ENCODE peak calls at places on chromosomes 16 and 17, in four cellular contexts. C, R, F and G are unnamed samples.

GRCh38 chr17:71628306-71628705 is 492.5 kb upstream of the SOX9 start:
- DNase-seq in C (no peak), R (no peak), F (no peak), G (no peak)

GRCh38 chr16:81973737-81974136 is 37.5 kb downstream of the SDR42E1 start:
- DNase-seq in C (no peak), R (no peak), F (no peak), G (no peak)

GRCh38 chr17:3995067-3995466 is 30.8 kb upstream of the ATP2A3 start:
- DNase-seq in C (no peak), R (no peak), F (no peak), G (no peak)

GRCh38 chr17:46770818-46771600 is 47.5 kb downstream of the WNT3 start:
- DNase-seq in C (no peak), R (no peak), F (no peak), G (no peak)

GRCh38 chr16:80804451-80805383 is at the start of gene CDYL2:
- DNase-seq in C (peak), R (no peak), F (peak), G (no peak)

GRCh38 chr16:57826040-57826434 is 23.7 kb upstream of the KIFC3 start:
- DNase-seq in C (no peak), R (no peak), F (no peak), G (no peak)

GRCh38 chr17:5638596-5638995 is 54.3 kb upstream of the NLRP1 start:
- DNase-seq in C (no peak), R (no peak), F (no peak), G (no peak)

GRCh38 chr17:64418506-64419339 is 28.1 kb upstream of the PECAM1 start:
- DNase-seq in C (no peak), R (no peak), F (peak), G (no peak)

GRCh38 chr17:64707077-64707591 is 45.0 kb upstream of the SMURF2 start:
- DNase-seq in C (no peak), R (peak), F (no peak), G (peak)

GRCh38 chr17:30793282-30793977 is 31.1 kb downstream of the CRLF3 start:
- DNase-seq in C (no peak), R (no peak), F (no peak), G (no peak)

GRCh38 chr17:44011876-44012275 is 2.9 kb downstream of the TMEM101 start:
- DNase-seq in C (no peak), R (no peak), F (no peak), G (no peak)

GRCh38 chr17:65975878-65976277 is 216.1 kb downstream of the CEP112 start:
- DNase-seq in C (no peak), R (no peak), F (no peak), G (no peak)

GRCh38 chr17:65027305-65027704 is 29.2 kb downstream of the GNA13 start:
- DNase-seq in C (peak), R (no peak), F (peak), G (peak)

GRCh38 chr17:58788199-58788598 is 32.5 kb downstream of the PPM1E start:
- DNase-seq in C (no peak), R (no peak), F (no peak), G (no peak)

GRCh38 chr16:57592591-57593003 is 35.8 kb upstream of the ADGRG1 start:
- DNase-seq in C (peak), R (no peak), F (peak), G (no peak)

GRCh38 chr16:58024673-58025350 is 742 bp upstream of the MMP15 start:
- DNase-seq in C (no peak), R (no peak), F (no peak), G (no peak)

GRCh38 chr17:43085489-43085888 is 39.7 kb downstream of the BRCA1 start:
- DNase-seq in C (no peak), R (no peak), F (no peak), G (no peak)

GRCh38 chr16:17013067-17013466 is 457.7 kb downstream of the XYLT1 start:
- DNase-seq in C (no peak), R (no peak), F (no peak), G (no peak)

GRCh38 chr17:46911311-46911710 is 11.6 kb upstream of the GOSR2 start:
- DNase-seq in C (no peak), R (peak), F (no peak), G (no peak)

GRCh38 chr17:57366558-57367351 is 110.4 kb downstream of the MSI2 start:
- DNase-seq in C (no peak), R (no peak), F (no peak), G (no peak)

GRCh38 chr17:66535611-66536010 is 233.2 kb downstream of the PRKCA start:
- DNase-seq in C (no peak), R (no peak), F (no peak), G (no peak)

GRCh38 chr17:48856122-48856821 is 25.4 kb downstream of the CALCOCO2 start:
- DNase-seq in C (no peak), R (no peak), F (no peak), G (no peak)

GRCh38 chr17:37779554-37779953 is 34.7 kb upstream of the HNF1B start:
- DNase-seq in C (no peak), R (no peak), F (no peak), G (no peak)

GRCh38 chr17:7313890-7314718 is 1.1 kb downstream of the GPS2 start:
- DNase-seq in C (no peak), R (no peak), F (no peak), G (no peak)

GRCh38 chr16:88289549-88290344 is 93.0 kb upstream of the ZNF469 start:
- DNase-seq in C (no peak), R (no peak), F (no peak), G (no peak)

GRCh38 chr17:54180919-54181318 is 358.2 kb downstream of the KIF2B start:
- DNase-seq in C (no peak), R (no peak), F (no peak), G (no peak)

GRCh38 chr16:56558024-56558747 is 6.7 kb upstream of the MT4 start:
- DNase-seq in C (no peak), R (no peak), F (no peak), G (peak)

GRCh38 chr16:85321856-85322271 is 209.6 kb upstream of the CIBAR2 start:
- DNase-seq in C (no peak), R (peak), F (no peak), G (no peak)

GRCh38 chr16:85888405-85889331 is 10.3 kb upstream of the IRF8 start:
- DNase-seq in C (no peak), R (no peak), F (no peak), G (peak)

GRCh38 chr16:81838794-81839193 is 59.7 kb downstream of the PLCG2 start:
- DNase-seq in C (no peak), R (no peak), F (no peak), G (peak)

GRCh38 chr17:64998436-64999190 is 57.9 kb downstream of the GNA13 start:
- DNase-seq in C (no peak), R (no peak), F (no peak), G (no peak)

GRCh38 chr17:16281351-16281750 is 64.3 kb downstream of the PIGL start:
- DNase-seq in C (no peak), R (no peak), F (no peak), G (no peak)

GRCh38 chr16:50396770-50397525 is 28.2 kb upstream of the BRD7 start:
- DNase-seq in C (no peak), R (no peak), F (no peak), G (peak)

GRCh38 chr16:55526448-55526847 is 17.6 kb downstream of the LPCAT2 start:
- DNase-seq in C (no peak), R (peak), F (no peak), G (no peak)

DNA sequence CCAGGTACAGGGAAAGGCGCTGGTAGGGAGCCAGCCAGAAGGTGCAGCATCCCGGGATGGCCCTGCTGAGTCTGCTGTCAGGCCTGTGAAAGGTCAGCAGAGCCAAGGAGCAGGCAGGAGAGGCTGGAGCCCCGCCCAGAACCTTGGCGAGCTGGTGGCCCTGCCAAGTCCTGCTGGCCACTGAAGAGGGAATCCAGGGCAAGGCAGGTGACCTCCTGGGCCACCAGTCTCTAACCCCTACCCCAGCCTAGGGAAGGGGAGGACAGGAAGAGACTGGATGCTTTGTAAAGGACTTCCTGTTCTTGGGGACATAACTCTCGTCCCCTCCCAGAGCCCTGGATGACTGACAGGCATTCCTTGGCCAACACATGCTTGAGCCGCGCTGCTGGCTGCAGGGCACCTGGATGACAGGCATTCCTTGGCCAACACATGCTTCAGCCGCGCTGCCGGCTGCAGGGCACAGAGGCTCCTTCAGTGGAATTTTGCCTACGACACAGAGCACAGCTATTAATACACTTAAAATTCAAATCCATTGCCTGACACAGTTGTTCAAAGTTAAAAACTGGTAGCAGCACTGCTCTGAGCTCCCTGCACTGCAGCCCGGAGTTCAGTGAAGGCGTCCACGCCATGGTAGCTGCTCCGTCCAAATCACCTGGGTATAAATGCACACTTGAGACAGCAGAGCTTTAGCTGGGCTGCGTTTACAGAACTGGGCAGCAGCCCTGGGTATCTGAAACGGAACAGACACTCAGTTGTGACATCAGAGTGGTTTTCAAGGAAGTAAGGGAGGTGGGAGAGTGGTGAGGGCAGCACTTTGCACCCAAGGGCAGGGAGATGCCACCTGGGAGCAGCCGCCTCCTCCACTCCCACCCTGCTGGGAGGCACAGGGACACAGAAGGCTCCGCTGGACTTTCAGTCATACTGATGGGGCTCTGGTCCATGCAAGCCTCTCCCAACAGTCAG is 2.0 kb upstream of the BRICD5 start:
- DNase-seq in C (no peak), R (peak), F (no peak), G (no peak)
- H3K27ac ChIP-seq in C (no peak), R (peak), F (no peak), G (peak)

GRCh38 chr17:79044462-79044861 is 20.5 kb downstream of the C1QTNF1 start:
- DNase-seq in C (no peak), R (no peak), F (no peak), G (no peak)

GRCh38 chr17:79045001-79045729 is 21.2 kb downstream of the C1QTNF1 start:
- DNase-seq in C (no peak), R (no peak), F (no peak), G (no peak)

GRCh38 chr17:79042421-79043190 is 18.6 kb downstream of the C1QTNF1 start:
- DNase-seq in C (peak), R (peak), F (peak), G (no peak)

GRCh38 chr17:79043191-79043930 is 19.4 kb downstream of the C1QTNF1 start:
- DNase-seq in C (no peak), R (no peak), F (no peak), G (no peak)

DNA sequence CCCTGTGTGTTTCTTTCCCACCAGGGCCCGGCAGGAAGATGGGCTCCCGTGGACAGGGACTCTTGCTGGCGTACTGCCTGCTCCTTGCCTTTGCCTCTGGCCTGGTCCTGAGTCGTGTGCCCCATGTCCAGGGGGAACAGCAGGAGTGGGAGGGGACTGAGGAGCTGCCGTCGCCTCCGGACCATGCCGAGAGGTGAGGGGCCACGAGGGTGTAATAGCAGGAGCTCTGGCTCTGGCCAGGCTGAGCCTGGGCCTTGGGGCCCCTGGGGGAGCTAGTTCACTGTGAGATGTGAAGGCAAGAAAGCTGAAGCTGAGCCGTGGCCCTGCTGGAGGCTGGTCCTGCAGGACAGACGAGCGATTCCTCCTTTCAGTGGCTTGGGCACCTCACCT is 20.0 kb downstream of the C1QTNF1 start:
- DNase-seq in C (no peak), R (no peak), F (no peak), G (no peak)
- H3K27ac ChIP-seq in C (no peak), R (no peak), F (no peak), G (no peak)

DNA sequence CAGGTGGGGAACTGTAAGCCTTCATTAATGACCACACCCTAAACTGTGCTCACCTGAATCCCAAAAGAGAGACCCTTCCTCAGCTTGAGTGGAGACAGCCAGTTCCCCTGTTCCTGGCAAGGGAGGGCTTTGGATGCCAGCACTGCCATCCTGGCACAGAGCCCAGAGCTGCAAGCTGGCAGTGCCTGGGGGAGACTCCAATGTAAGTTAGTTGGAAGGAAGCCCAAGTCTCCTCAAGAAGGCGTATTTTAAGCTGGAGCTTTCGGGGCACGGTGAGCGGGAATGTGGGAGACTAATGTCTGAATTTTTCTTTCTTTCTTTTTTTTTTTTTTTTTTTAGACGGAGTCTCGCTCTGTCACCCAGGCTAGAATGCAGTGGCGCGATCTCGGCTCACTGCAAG is 4.7 kb downstream of the CDC42EP4 start:
- DNase-seq in C (no peak), R (no peak), F (no peak), G (no peak)
- H3K27ac ChIP-seq in C (no peak), R (peak), F (no peak), G (peak)

GRCh38 chr16:89319628-89319882 is 102.1 kb downstream of the ZNF778 start:
- DNase-seq in C (no peak), R (no peak), F (no peak), G (no peak)
- H3K27ac ChIP-seq in C (no peak), R (peak), F (no peak), G (peak)

DNA sequence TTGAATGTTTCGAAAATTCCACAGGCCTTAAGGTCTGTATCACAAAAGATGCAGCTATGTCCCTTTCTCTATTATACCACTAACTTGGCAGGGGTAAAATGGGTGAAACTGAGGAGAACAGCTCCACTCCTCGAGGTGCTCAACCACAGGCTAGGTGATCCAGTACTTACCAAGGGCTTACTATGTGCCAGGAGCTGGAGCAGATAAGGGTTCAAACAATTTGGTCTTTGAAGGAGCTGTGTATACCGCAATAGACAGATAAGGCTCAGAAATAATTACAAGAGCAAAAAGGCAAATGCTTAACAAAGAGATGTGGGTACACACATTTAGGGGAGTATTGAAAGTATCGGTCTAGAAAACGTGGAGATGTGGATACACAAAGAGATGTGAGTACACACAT is 1.5 kb downstream of the XPO6 start:
- DNase-seq in C (no peak), R (no peak), F (no peak), G (no peak)
- H3K27ac ChIP-seq in C (peak), R (peak), F (peak), G (no peak)

GRCh38 chr17:76384222-76384986 is at the start of gene SPHK1:
- DNase-seq in C (peak), R (peak), F (peak), G (peak)

GRCh38 chr17:76384987-76385891 is 830 bp downstream of the SPHK1 start:
- DNase-seq in C (peak), R (peak), F (no peak), G (no peak)

GRCh38 chr17:76388966-76389888 is 4.8 kb downstream of the SPHK1 start:
- DNase-seq in C (no peak), R (no peak), F (no peak), G (no peak)

GRCh38 chr17:76385892-76386786 is 1.7 kb downstream of the SPHK1 start:
- DNase-seq in C (peak), R (peak), F (peak), G (no peak)

GRCh38 chr17:76386966-76387765 is 2.8 kb downstream of the SPHK1 start:
- DNase-seq in C (no peak), R (no peak), F (no peak), G (no peak)
- H3K27ac ChIP-seq in C (no peak), R (no peak), F (no peak), G (no peak)

GRCh38 chr16:11792404-11793260 is 4.4 kb downstream of the ZC3H7A start:
- DNase-seq in C (no peak), R (no peak), F (no peak), G (no peak)
- H3K27ac ChIP-seq in C (peak), R (peak), F (peak), G (peak)

GRCh38 chr17:2940352-2940751 is 123.1 kb downstream of the OR1D5 start:
- DNase-seq in C (no peak), R (peak), F (no peak), G (no peak)
- H3K27ac ChIP-seq in C (no peak), R (peak), F (no peak), G (no peak)